ENCODE peak calls at places on chromosomes 11 and 22, in four cellular contexts. One of them, this sample, is unnamed.

GRCh38 chr11:60950933-60951610 is 904 bp downstream of the SLC15A3 start:
- DNase-seq in Peyer's patch: peak; percentile 66
- DNase-seq in ovary: peak; percentile 47
- DNase-seq in lung: no peak
- DNase-seq in this sample: no peak

GRCh38 chr11:59009661-59010060 is 70.4 kb downstream of the GLYATL1 start:
- DNase-seq in lung: no peak
- DNase-seq in Peyer's patch: no peak
- DNase-seq in ovary: no peak
- DNase-seq in this sample: no peak

GRCh38 chr11:69278091-69278867 is 15.7 kb upstream of the MYEOV start:
- DNase-seq in lung: peak; percentile 65
- DNase-seq in Peyer's patch: peak; percentile 76
- DNase-seq in ovary: no peak
- DNase-seq in this sample: no peak

GRCh38 chr11:72333657-72334056 is 89.7 kb upstream of the PHOX2A start:
- DNase-seq in lung: no peak
- DNase-seq in ovary: no peak
- DNase-seq in Peyer's patch: peak; percentile 59
- DNase-seq in this sample: peak; percentile 14

GRCh38 chr11:119356349-119357031 is 10.0 kb upstream of the MFRP start:
- DNase-seq in ovary: peak; percentile 84
- DNase-seq in Peyer's patch: peak; percentile 92
- DNase-seq in lung: peak; percentile 74
- DNase-seq in this sample: peak; percentile 81

GRCh38 chr11:57321996-57322880 is 2.5 kb downstream of the TNKS1BP1 start:
- DNase-seq in Peyer's patch: peak; percentile 89
- DNase-seq in ovary: peak; percentile 95
- DNase-seq in lung: peak; percentile 93
- DNase-seq in this sample: no peak

GRCh38 chr22:36026741-36027140 is 1.9 kb downstream of the RBFOX2 start:
- DNase-seq in Peyer's patch: no peak
- DNase-seq in lung: no peak
- DNase-seq in ovary: no peak
- DNase-seq in this sample: no peak

GRCh38 chr22:26452236-26453016 is 23.4 kb downstream of the ASPHD2 start:
- DNase-seq in Peyer's patch: no peak
- DNase-seq in ovary: no peak
- DNase-seq in lung: no peak
- DNase-seq in this sample: no peak

GRCh38 chr11:32034149-32034548 is 56.7 kb upstream of the RCN1 start:
- DNase-seq in lung: no peak
- DNase-seq in Peyer's patch: no peak
- DNase-seq in ovary: no peak
- DNase-seq in this sample: no peak

GRCh38 chr11:67213251-67213650 is 53.0 kb upstream of the GRK2 start:
- DNase-seq in ovary: no peak
- DNase-seq in Peyer's patch: no peak
- DNase-seq in lung: no peak
- DNase-seq in this sample: no peak

GRCh38 chr11:94179696-94180095 is 51.1 kb downstream of the PANX1 start:
- DNase-seq in lung: no peak
- DNase-seq in ovary: no peak
- DNase-seq in Peyer's patch: no peak
- DNase-seq in this sample: no peak

GRCh38 chr11:134764966-134765365 is 352.9 kb upstream of the B3GAT1 start:
- DNase-seq in Peyer's patch: no peak
- DNase-seq in lung: no peak
- DNase-seq in ovary: no peak
- DNase-seq in this sample: no peak

DNA sequence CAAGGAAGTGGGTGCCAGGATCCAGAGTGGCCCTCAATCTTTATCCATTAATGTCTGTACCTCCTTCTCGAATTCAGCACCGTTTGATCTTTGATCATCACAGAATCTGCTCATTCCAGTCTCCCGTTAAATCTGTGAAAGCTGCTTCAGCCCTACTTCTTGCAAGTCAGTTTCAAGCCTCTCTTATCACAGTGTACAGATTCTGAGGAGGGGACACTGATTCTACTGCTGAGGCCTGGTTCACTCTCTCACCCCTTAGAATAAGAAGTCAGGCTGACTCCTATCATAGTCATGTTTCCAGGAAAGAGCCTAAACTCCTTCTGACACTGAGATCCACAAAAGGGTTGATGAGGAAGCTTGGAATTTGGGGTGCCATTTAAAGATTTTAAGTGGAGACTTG is 39.0 kb downstream of the MAML2 start:
- DNase-seq in ovary: no peak
- DNase-seq in Peyer's patch: no peak
- DNase-seq in lung: no peak
- DNase-seq in this sample: no peak
- H3K27ac ChIP-seq in ovary: no peak overlapping the region
- H3K27ac ChIP-seq in Peyer's patch: no peak overlapping the region
- H3K27ac ChIP-seq in lung: peak overlapping the region; percentile 26
- H3K27ac ChIP-seq in this sample: no peak overlapping the region

GRCh38 chr22:39297490-39298193 is 21.8 kb downstream of the RPL3 start:
- DNase-seq in ovary: no peak
- DNase-seq in Peyer's patch: peak; percentile 63
- DNase-seq in lung: no peak
- DNase-seq in this sample: no peak
- H3K4me1 ChIP-seq in ovary: peaks cover 24% of the 10 kb centered on the region
- H3K4me1 ChIP-seq in Peyer's patch: peaks cover 15% of the 10 kb centered on the region
- H3K4me1 ChIP-seq in lung: peaks cover 27% of the 10 kb centered on the region
- H3K4me1 ChIP-seq in this sample: no peaks in the 10 kb centered on the region

GRCh38 chr11:18699848-18700261 is 1.3 kb downstream of the TMEM86A start:
- DNase-seq in ovary: peak; percentile 78
- DNase-seq in lung: no peak
- DNase-seq in Peyer's patch: no peak
- DNase-seq in this sample: no peak
- H3K27ac ChIP-seq in ovary: peak overlapping the region; percentile 100
- H3K27ac ChIP-seq in lung: no peak overlapping the region
- H3K27ac ChIP-seq in Peyer's patch: no peak overlapping the region
- H3K27ac ChIP-seq in this sample: no peak overlapping the region

GRCh38 chr11:43686207-43686606 is 5.7 kb downstream of the HSD17B12 start:
- DNase-seq in lung: no peak
- DNase-seq in Peyer's patch: no peak
- DNase-seq in ovary: no peak
- DNase-seq in this sample: no peak
- H3K4me1 ChIP-seq in lung: peaks cover 8% of the 10 kb centered on the region
- H3K4me1 ChIP-seq in Peyer's patch: no peaks in the 10 kb centered on the region
- H3K4me1 ChIP-seq in ovary: peaks cover 1% of the 10 kb centered on the region
- H3K4me1 ChIP-seq in this sample: peaks cover 13% of the 10 kb centered on the region

GRCh38 chr22:17171016-17171312 is 11.9 kb upstream of the HDHD5 start:
- DNase-seq in lung: no peak
- DNase-seq in ovary: no peak
- DNase-seq in Peyer's patch: no peak
- DNase-seq in this sample: no peak

GRCh38 chr22:17167486-17167885 is 8.4 kb upstream of the HDHD5 start:
- DNase-seq in Peyer's patch: no peak
- DNase-seq in ovary: no peak
- DNase-seq in lung: no peak
- DNase-seq in this sample: no peak

GRCh38 chr22:17176715-17177114 is 17.6 kb upstream of the HDHD5 start:
- DNase-seq in lung: no peak
- DNase-seq in Peyer's patch: no peak
- DNase-seq in ovary: no peak
- DNase-seq in this sample: no peak

GRCh38 chr22:17171313-17172171 is 12.5 kb upstream of the HDHD5 start:
- DNase-seq in Peyer's patch: peak; percentile 94
- DNase-seq in lung: peak; percentile 94
- DNase-seq in ovary: peak; percentile 82
- DNase-seq in this sample: peak; percentile 67

DNA sequence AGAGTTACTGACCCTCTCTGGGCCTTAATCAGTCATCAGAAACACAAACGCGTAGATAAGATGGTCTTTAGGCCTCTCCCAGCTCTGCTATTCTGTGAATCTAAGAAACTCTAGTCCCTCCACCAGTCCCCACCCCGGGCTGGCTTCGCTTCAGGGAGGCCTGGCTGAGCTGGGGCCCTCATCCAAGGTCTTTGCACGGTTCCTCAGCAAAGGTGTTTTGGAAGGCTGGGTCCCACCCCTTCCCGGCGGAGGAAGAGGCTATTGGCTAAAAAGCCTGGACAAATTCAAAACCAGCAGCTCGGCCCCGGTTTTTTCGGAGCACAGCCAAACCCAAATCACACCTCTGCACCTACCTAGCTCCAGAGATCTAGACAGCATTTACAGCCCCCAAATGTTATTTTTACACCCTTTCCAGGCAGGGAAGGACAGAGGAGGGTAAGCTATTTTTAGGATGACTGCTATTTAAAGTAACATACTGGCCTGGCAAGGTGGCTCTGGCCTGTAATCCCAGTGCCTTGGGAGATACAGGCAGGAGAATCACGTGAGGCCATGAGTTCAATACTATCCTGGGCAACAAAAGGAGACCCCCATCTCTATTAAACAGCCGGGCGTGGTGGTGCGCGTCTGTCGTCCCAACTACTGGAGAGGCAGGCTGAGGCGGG is 13.2 kb upstream of the HDHD5 start:
- DNase-seq in Peyer's patch: no peak
- DNase-seq in lung: peak; percentile 38
- DNase-seq in ovary: peak; percentile 19
- DNase-seq in this sample: no peak
- H3K27ac ChIP-seq in Peyer's patch: peak overlapping the region; percentile 80
- H3K27ac ChIP-seq in lung: peak overlapping the region; percentile 99
- H3K27ac ChIP-seq in ovary: peak overlapping the region; percentile 76
- H3K27ac ChIP-seq in this sample: peak overlapping the region; percentile 31

GRCh38 chr22:21660904-21661303 is 4.9 kb upstream of the PPIL2 start:
- DNase-seq in Peyer's patch: no peak
- DNase-seq in lung: no peak
- DNase-seq in ovary: no peak
- DNase-seq in this sample: no peak
- H3K4me1 ChIP-seq in Peyer's patch: no peaks in the 10 kb centered on the region
- H3K4me1 ChIP-seq in lung: peaks cover 1% of the 10 kb centered on the region
- H3K4me1 ChIP-seq in ovary: no peaks in the 10 kb centered on the region
- H3K4me1 ChIP-seq in this sample: peaks cover 21% of the 10 kb centered on the region

GRCh38 chr11:123255909-123256308 is 60.9 kb upstream of the CLMP start:
- DNase-seq in ovary: no peak
- DNase-seq in Peyer's patch: no peak
- DNase-seq in lung: no peak
- DNase-seq in this sample: no peak
- H3K27ac ChIP-seq in ovary: no peak overlapping the region
- H3K27ac ChIP-seq in Peyer's patch: no peak overlapping the region
- H3K27ac ChIP-seq in lung: no peak overlapping the region
- H3K27ac ChIP-seq in this sample: no peak overlapping the region

This sample was measured in CD8-positive, alpha-beta memory T cell.